ENCODE peak calls at places on chromosome 15, in six cellular contexts. Y is Panc1, D is spleen, P is GM20000, F is IMR-90, O is fibroblast of pulmonary artery. J is an unnamed sample.

GRCh38 chr15:67133026-67133425 is 67.6 kb downstream of the SMAD3 start:
- DNase-seq in P (no peak), F (no peak), D (no peak), O (no peak), Y (no peak), J (no peak)

GRCh38 chr15:64249842-64250575 is 87.2 kb upstream of the PPIB start:
- DNase-seq in D (no peak), P (no peak), O (no peak), F (peak; percentile 56), Y (no peak), J (no peak)

GRCh38 chr15:34709866-34710265 is 44.9 kb downstream of the GJD2 start:
- DNase-seq in F (peak; percentile 60), P (no peak), D (no peak), O (no peak), Y (no peak), J (no peak)

GRCh38 chr15:85149460-85150129 is 167.9 kb downstream of the PDE8A start:
- DNase-seq in F (no peak), P (no peak), O (no peak), D (no peak), Y (no peak), J (no peak)

GRCh38 chr15:78808550-78808949 is 2.7 kb downstream of the ADAMTS7 start:
- DNase-seq in F (peak; percentile 34), D (no peak), P (peak; percentile 74), O (peak; percentile 59), Y (peak; percentile 20), J (peak; percentile 78)

GRCh38 chr15:98888839-98889479 is 118.6 kb downstream of the PGPEP1L start:
- DNase-seq in P (no peak), F (peak; percentile 86), D (no peak), Y (no peak), O (peak; percentile 78), J (no peak)

GRCh38 chr15:55992769-55993110 is 672 bp downstream of the NEDD4 start:
- DNase-seq in D (no peak), Y (no peak), O (no peak), F (peak; percentile 70), P (no peak), J (no peak)

GRCh38 chr15:77897896-77898406 is 179.6 kb downstream of the TBC1D2B start:
- DNase-seq in F (no peak), D (peak; percentile 40), P (no peak), Y (no peak), O (no peak), J (no peak)

GRCh38 chr15:56698268-56698667 is 35.0 kb downstream of the ZNF280D start:
- DNase-seq in D (no peak), O (no peak), F (no peak), Y (no peak), P (no peak), J (no peak)

GRCh38 chr15:63030101-63030528 is 12.4 kb upstream of the TPM1 start:
- DNase-seq in F (peak; percentile 63), Y (no peak), D (no peak), P (no peak), O (no peak), J (no peak)

GRCh38 chr15:98035134-98035533 is 74.6 kb downstream of the ARRDC4 start:
- DNase-seq in F (no peak), O (no peak), Y (no peak), P (no peak), D (no peak), J (no peak)

GRCh38 chr15:29924750-29925149 is 102.5 kb upstream of the TJP1 start:
- DNase-seq in P (no peak), Y (no peak), F (peak; percentile 83), O (peak; percentile 85), D (no peak), J (no peak)

GRCh38 chr15:64842099-64842940 is 605 bp downstream of the PLEKHO2 start:
- DNase-seq in O (peak; percentile 49), D (no peak), Y (no peak), F (peak; percentile 24), P (no peak), J (no peak)

GRCh38 chr15:29106551-29107290 is 162.9 kb downstream of the NSMCE3 start:
- DNase-seq in F (no peak), Y (no peak), D (peak; percentile 68), O (no peak), P (no peak), J (no peak)

GRCh38 chr15:99249270-99249817 is at the start of gene TTC23:
- DNase-seq in Y (peak; percentile 72), D (no peak), P (no peak), O (peak; percentile 92), F (peak; percentile 89), J (no peak)

GRCh38 chr15:100133001-100133400 is 208.8 kb downstream of the ADAMTS17 start:
- DNase-seq in Y (no peak), D (no peak), F (no peak), P (no peak), O (no peak), J (no peak)

GRCh38 chr15:48559270-48559669 is 86.2 kb downstream of the FBN1 start:
- DNase-seq in P (no peak), D (no peak), Y (no peak), O (peak; percentile 82), F (peak; percentile 87), J (no peak)

GRCh38 chr15:36251450-36251849 is 328.0 kb upstream of the CDIN1 start:
- DNase-seq in O (peak; percentile 9), D (no peak), P (no peak), Y (no peak), F (no peak), J (no peak)

GRCh38 chr15:39784125-39784524 is 1.5 kb upstream of the FSIP1 start:
- DNase-seq in Y (no peak), D (no peak), O (peak; percentile 33), F (peak; percentile 71), P (no peak), J (no peak)

GRCh38 chr15:42523331-42523730 is 25.3 kb downstream of the LRRC57 start:
- DNase-seq in F (no peak), D (no peak), Y (no peak), P (no peak), O (no peak), J (no peak)

GRCh38 chr15:66269326-66270090 is 16.0 kb upstream of the MEGF11 start:
- DNase-seq in Y (no peak), D (no peak), P (no peak), F (peak; percentile 71), O (peak; percentile 63), J (no peak)

GRCh38 chr15:42215854-42216829 is 8.0 kb upstream of the VPS39 start:
- DNase-seq in O (peak; percentile 23), Y (no peak), P (no peak), F (no peak), D (no peak), J (no peak)

GRCh38 chr15:95247068-95247984 is 1016.0 kb downstream of the MCTP2 start:
- DNase-seq in P (no peak), F (peak; percentile 98), O (peak; percentile 95), Y (peak; percentile 91), D (no peak), J (no peak)

GRCh38 chr15:80856400-80856799 is 77.2 kb downstream of the CEMIP start:
- DNase-seq in D (no peak), Y (no peak), F (no peak), P (no peak), O (no peak), J (no peak)
- TF ChIP-seq CTCF in D (no peak), Y (no peak), F (peak; percentile 35), P (no peak), O (peak; percentile 12), J (no peak)

GRCh38 chr15:91973481-91973880 is 120.0 kb downstream of the SLCO3A1 start:
- DNase-seq in D (no peak), Y (no peak), P (no peak), O (no peak), F (no peak), J (no peak)
- TF ChIP-seq CTCF in D (no peak), Y (peak; percentile 29), P (no peak), O (peak; percentile 11), F (peak; percentile 3), J (no peak)

GRCh38 chr15:69226028-69226355 is 65.6 kb downstream of the GLCE start:
- DNase-seq in D (no peak), O (no peak), P (no peak), F (no peak), Y (no peak), J (no peak)
- TF ChIP-seq CTCF in D (no peak), O (no peak), P (no peak), F (no peak), Y (peak; percentile 14), J (no peak)

GRCh38 chr15:51828621-51829359 is 663 bp upstream of the TMOD3 start:
- DNase-seq in O (no peak), Y (no peak), F (peak; percentile 28), P (no peak), D (no peak), J (peak; percentile 20)

GRCh38 chr15:51825701-51826100 is 3.8 kb upstream of the TMOD3 start:
- DNase-seq in F (no peak), P (no peak), O (no peak), Y (no peak), D (no peak), J (no peak)

GRCh38 chr15:51830279-51830806 is 890 bp downstream of the TMOD3 start:
- DNase-seq in P (peak; percentile 33), O (peak; percentile 46), Y (no peak), F (peak; percentile 51), D (no peak), J (peak; percentile 32)

GRCh38 chr15:51833782-51834181 is 4.3 kb downstream of the TMOD3 start:
- DNase-seq in P (no peak), D (no peak), Y (no peak), F (peak; percentile 49), O (no peak), J (no peak)

DNA sequence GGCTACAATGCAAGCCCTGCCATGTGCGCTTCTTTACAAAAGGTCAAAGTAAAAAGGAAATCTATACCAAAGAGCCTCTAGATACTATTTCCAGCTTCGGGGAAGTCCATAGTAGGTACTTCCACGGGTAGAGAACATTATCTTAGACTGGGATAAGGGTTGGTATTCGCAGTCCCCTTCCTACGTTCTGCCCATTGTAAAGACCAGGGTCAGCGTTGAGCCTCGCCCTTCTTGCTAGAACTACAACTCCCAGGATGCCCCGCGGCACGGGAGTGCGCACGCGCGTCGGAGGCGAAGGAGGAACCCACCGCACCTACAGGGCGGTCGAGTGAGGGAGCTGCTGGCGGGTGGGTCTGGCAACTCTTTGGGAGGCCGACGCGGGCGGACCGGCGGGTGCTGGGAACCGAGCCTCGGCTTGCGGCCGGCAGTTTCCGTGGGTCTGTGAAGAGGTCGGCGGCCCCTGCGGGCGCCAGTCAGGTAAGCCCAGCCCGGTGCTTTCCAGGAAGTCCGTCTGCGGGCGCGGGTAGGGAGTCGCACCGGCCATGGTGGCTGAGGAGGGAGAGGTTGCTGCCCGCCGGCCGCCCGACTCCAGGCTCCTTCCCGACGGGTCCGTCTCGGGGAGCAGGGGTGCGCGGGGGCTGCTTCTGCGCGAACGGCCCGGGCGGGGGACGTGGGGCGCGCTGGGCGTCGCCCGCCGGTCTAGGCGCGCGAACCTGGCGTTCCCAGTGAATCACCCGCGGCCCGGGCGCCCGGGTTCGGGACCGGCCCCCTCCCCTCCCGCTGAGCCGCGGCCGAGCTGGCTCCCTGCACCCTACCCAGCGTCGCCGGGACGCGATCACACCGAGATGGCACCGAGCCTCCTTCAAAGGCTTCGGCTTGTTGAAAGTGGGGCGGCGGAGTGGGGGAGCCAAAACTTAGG is at the start of gene TMOD3:
- DNase-seq in P (peak; percentile 97), O (peak; percentile 91), F (peak; percentile 87), Y (peak; percentile 74), D (peak; percentile 97), J (peak; percentile 95)
- TF ChIP-seq CTCF in P (no peak), O (no peak), F (no peak), Y (no peak), D (no peak), J (no peak)